ENCODE peak calls at places on chromosomes 12 and 14, in six cellular contexts. E, H, K, S, D and R are unnamed samples.
A peak's percentile ranks its signal among the peaks of the same experiment; 100 is the strongest.

GRCh38 chr12:3432176-3432742 is 58.7 kb upstream of the PRMT8 start:
- DNase-seq in H (peak; percentile 26), E (no peak), S (peak; percentile 14), D (no peak), K (no peak), R (no peak)

GRCh38 chr12:119870462-119870861 is 6.7 kb downstream of the CIT start:
- DNase-seq in S (no peak), E (no peak), K (no peak), H (no peak), D (peak; percentile 11), R (no peak)

GRCh38 chr14:100547633-100548294 is 39.5 kb downstream of the BEGAIN start:
- DNase-seq in D (peak; percentile 77), H (peak; percentile 82), K (peak; percentile 55), E (peak; percentile 61), S (no peak), R (no peak)

GRCh38 chr12:6759741-6760140 is 6.4 kb upstream of the PTMS start:
- DNase-seq in K (no peak), D (no peak), H (no peak), E (no peak), S (no peak), R (no peak)

GRCh38 chr12:117674313-117674712 is 294.5 kb downstream of the KSR2 start:
- DNase-seq in S (no peak), E (no peak), D (no peak), K (no peak), H (no peak), R (no peak)

GRCh38 chr14:87133073-87133815 is 859.7 kb downstream of the GALC start:
- DNase-seq in S (no peak), D (no peak), E (no peak), H (no peak), K (no peak), R (no peak)

GRCh38 chr14:22314183-22314820 is 274.7 kb downstream of the DAD1 start:
- DNase-seq in E (no peak), H (no peak), D (peak; percentile 14), S (peak; percentile 82), K (peak; percentile 60), R (no peak)

GRCh38 chr14:74978416-74978947 is 23.1 kb upstream of the PGF start:
- DNase-seq in E (no peak), D (no peak), H (no peak), S (no peak), K (no peak), R (no peak)

GRCh38 chr12:26112703-26113147 is 12.1 kb downstream of the BHLHE41 start:
- DNase-seq in E (no peak), D (no peak), S (no peak), H (no peak), K (no peak), R (no peak)

GRCh38 chr12:32455607-32456063 is 56.3 kb downstream of the FGD4 start:
- DNase-seq in K (peak; percentile 45), S (peak; percentile 55), E (no peak), H (no peak), D (peak; percentile 40), R (no peak)

GRCh38 chr12:40164034-40164433 is 58.2 kb upstream of the SLC2A13 start:
- DNase-seq in K (no peak), S (no peak), D (no peak), H (no peak), E (no peak), R (no peak)

GRCh38 chr14:96747006-96747405 is 50.2 kb upstream of the VRK1 start:
- DNase-seq in H (no peak), E (no peak), D (no peak), S (no peak), K (no peak), R (no peak)

GRCh38 chr12:5442251-5443006 is 10.5 kb downstream of the NTF3 start:
- DNase-seq in H (no peak), K (peak; percentile 39), S (peak; percentile 34), D (peak; percentile 55), E (no peak), R (no peak)

GRCh38 chr14:104889374-104889755 is 24.3 kb downstream of the CEP170B start:
- DNase-seq in D (no peak), H (no peak), S (no peak), E (no peak), K (no peak), R (peak; percentile 49)

GRCh38 chr14:95270203-95270602 is 49.5 kb downstream of the CLMN start:
- DNase-seq in S (no peak), K (no peak), E (no peak), D (no peak), H (no peak), R (no peak)

GRCh38 chr12:119749666-119750065 is 81.7 kb downstream of the PRKAB1 start:
- DNase-seq in K (no peak), E (no peak), D (no peak), S (no peak), H (no peak), R (no peak)

GRCh38 chr14:105487449-105487985 is 831 bp downstream of the CRIP1 start:
- DNase-seq in S (no peak), E (peak; percentile 62), D (no peak), K (no peak), H (peak; percentile 81), R (no peak)

DNA sequence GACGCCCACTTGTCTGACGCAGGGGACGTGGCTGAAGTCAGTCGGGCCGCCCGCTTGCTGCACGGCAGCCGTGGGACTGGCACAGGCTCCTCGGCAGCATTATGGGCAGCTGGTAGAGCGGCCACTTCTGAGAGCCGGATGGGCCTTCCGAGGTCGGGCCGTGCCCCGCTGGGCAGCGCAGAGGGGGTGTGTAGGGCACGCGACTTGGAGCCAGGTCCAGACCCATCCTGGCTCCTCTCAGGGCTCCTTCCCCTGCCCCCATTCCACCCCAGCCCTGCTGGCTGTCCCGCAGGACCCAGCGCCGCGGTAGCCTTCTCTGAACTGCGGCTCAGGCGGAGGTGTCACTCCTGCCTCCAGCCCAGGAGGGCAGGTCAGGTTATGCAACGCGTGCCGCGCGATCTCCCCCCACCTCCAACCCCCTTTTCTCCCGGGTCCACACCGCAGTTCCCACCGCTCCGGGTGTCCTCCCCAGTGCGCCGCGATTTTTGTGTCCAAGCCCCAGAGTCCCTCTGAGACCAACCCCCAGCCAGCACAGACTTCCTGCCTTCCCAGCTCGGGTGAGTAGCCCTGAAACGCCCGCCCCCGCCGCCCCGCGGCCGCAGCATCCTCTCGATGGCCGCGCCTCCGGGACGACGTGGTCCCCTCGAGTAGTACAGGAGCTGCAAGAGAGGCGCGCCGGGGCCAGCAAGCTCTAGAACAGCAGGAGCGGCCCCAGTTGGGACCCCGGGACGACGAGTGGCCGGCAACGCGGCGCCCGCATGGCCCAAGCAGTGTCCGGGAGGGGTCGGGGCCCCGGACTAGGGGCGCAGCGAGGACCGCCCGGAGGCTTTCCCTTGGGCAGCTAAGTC is 41.1 kb upstream of the CAPRIN2 start:
- DNase-seq in S (peak; percentile 48), H (peak; percentile 31), K (peak; percentile 64), D (no peak), E (peak; percentile 37), R (no peak)
- TF ChIP-seq CTCF in S (peak; percentile 12), H (no peak), K (no peak), D (no peak), E (no peak), R (no peak)

GRCh38 chr12:52056801-52057613 is 5.8 kb downstream of the NR4A1 start:
- DNase-seq in D (no peak), E (peak; percentile 44), H (peak; percentile 44), K (no peak), S (no peak), R (no peak)

GRCh38 chr12:52058631-52059324 is 7.5 kb downstream of the NR4A1 start:
- DNase-seq in H (peak; percentile 51), K (no peak), D (peak; percentile 53), E (no peak), S (no peak), R (no peak)

GRCh38 chr12:52055781-52056711 is 4.8 kb downstream of the NR4A1 start:
- DNase-seq in S (no peak), D (no peak), K (no peak), H (peak; percentile 52), E (peak; percentile 43), R (no peak)

GRCh38 chr12:52057958-52058576 is 6.8 kb downstream of the NR4A1 start:
- DNase-seq in D (no peak), H (no peak), S (no peak), E (no peak), K (no peak), R (no peak)

GRCh38 chr12:52057614-52057939 is 6.3 kb downstream of the NR4A1 start:
- DNase-seq in E (no peak), S (no peak), H (no peak), K (no peak), D (no peak), R (no peak)
- TF ChIP-seq POLR2AphosphoS5 in E (no peak), S (no peak), H (no peak), K (no peak), D (peak; percentile 2), R (no peak)

GRCh38 chr14:103385994-103386491 is 828 bp downstream of the MARK3 start:
- DNase-seq in K (no peak), H (peak; percentile 50), D (peak; percentile 19), E (peak; percentile 35), S (no peak), R (no peak)

GRCh38 chr14:103382375-103382774 is 2.8 kb upstream of the MARK3 start:
- DNase-seq in E (no peak), D (no peak), K (no peak), H (no peak), S (no peak), R (no peak)

GRCh38 chr14:103386632-103387329 is 1.6 kb downstream of the MARK3 start:
- DNase-seq in D (no peak), K (no peak), E (no peak), H (no peak), S (no peak), R (no peak)

GRCh38 chr14:103384450-103385152 is 614 bp upstream of the MARK3 start:
- DNase-seq in S (no peak), D (no peak), K (no peak), H (no peak), E (no peak), R (no peak)

GRCh38 chr14:103385153-103385993 is at the start of gene MARK3:
- DNase-seq in E (peak; percentile 98), S (peak; percentile 92), D (peak; percentile 97), K (peak; percentile 86), H (peak; percentile 98), R (peak; percentile 97)
- TF ChIP-seq CTCF in E (no peak), S (peak; percentile 37), D (peak; percentile 37), K (peak; percentile 21), H (peak; percentile 54), R (no peak)

DNA sequence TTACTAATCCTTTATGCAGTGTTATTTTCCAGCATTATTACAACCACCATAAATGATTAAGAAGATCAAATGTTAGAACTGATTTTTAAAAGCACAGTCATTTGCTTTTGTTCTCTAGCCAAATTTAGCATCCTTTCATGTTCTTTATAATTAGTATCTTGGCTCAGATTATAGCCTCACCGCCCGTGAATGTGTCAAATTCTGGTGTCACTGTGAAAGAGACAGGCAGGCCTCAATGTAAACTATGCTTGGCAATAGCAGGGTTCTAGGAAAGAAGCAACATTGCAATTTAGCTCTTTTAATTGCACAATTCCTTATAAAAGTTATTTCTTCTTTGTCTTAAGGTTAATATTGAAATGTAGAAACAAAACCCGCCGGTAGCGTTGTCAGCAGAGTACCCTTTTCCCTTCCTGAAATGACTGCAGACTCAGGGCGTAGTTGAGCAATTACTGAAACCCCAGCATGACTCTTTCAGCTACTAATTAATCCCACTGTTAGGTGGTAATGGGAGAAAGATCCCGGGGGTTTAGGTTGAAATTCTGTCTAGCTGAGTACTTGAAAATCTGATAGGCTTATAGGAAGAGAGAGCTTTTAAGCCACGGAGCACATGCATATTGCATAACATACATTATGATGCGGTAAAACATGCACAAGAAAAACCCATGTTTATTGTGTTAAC is 1600.5 kb upstream of the SEL1L start:
- DNase-seq in H (no peak), E (no peak), D (no peak), S (no peak), K (no peak), R (no peak)
- TF ChIP-seq POLR2AphosphoS5 in H (no peak), E (no peak), D (no peak), S (no peak), K (no peak), R (no peak)